ENCODE peak calls at places on chromosomes 16 and 17, in seven cellular contexts. Q, X, L, N, A, B and W are unnamed samples.

GRCh38 chr17:8125196-8125946 is 1.5 kb upstream of the HES7 start:
- DNase-seq in N (no peak), A (peak), B (no peak), Q (peak), L (peak), X (peak), W (peak)

GRCh38 chr17:15081008-15081407 is 184.1 kb downstream of the PMP22 start:
- DNase-seq in B (no peak), A (no peak), X (no peak), N (no peak), L (no peak), Q (no peak), W (no peak)

GRCh38 chr17:42405963-42406495 is 17.0 kb downstream of the CAVIN1 start:
- DNase-seq in B (no peak), A (peak), N (peak), Q (peak), X (peak), L (peak), W (peak)

GRCh38 chr17:77846531-77847085 is 111.9 kb upstream of the TNRC6C start:
- DNase-seq in L (no peak), X (no peak), N (peak), B (no peak), Q (no peak), A (no peak), W (no peak)

GRCh38 chr17:45038771-45039634 is 12.4 kb downstream of the DCAKD start:
- DNase-seq in A (no peak), B (no peak), X (peak), L (no peak), Q (peak), N (no peak), W (no peak)

GRCh38 chr16:31073073-31073822 is 792 bp downstream of the ZNF668 start:
- DNase-seq in B (peak), L (peak), A (peak), Q (peak), N (peak), X (peak), W (peak)

GRCh38 chr17:16915752-16916556 is 56.0 kb downstream of the TNFRSF13B start:
- DNase-seq in A (peak), Q (peak), B (no peak), L (no peak), N (peak), X (no peak), W (peak)

GRCh38 chr16:14069818-14070217 is 1.3 kb upstream of the MRTFB start:
- DNase-seq in L (no peak), N (no peak), X (no peak), A (no peak), B (no peak), Q (no peak), W (no peak)

GRCh38 chr17:79612468-79613194 is 1.8 kb upstream of the RBFOX3 start:
- DNase-seq in X (no peak), A (peak), N (no peak), L (no peak), Q (peak), B (no peak), W (peak)

GRCh38 chr16:50386819-50387218 is 18.0 kb upstream of the BRD7 start:
- DNase-seq in N (no peak), X (no peak), Q (no peak), A (no peak), L (no peak), B (no peak), W (no peak)

GRCh38 chr16:85812031-85812807 is 12.7 kb downstream of the COX4I1 start:
- DNase-seq in A (no peak), N (peak), X (no peak), Q (peak), B (no peak), L (no peak), W (no peak)